ENCODE peak calls at places on chromosomes 6 and 20, in six cellular contexts. O is GM12891, H is GM12878, M is HCT116, A is transverse colon, T is spleen. L is an unnamed sample.

GRCh38 chr20:51022803-51023616 is at the start of gene KCNG1:
- DNase-seq in O (peak; percentile 78), H (no peak), M (peak; percentile 49), A (peak; percentile 81), T (peak; percentile 85), L (no peak)

GRCh38 chr6:121760640-121761213 is 325.3 kb downstream of the GJA1 start:
- DNase-seq in O (no peak), H (no peak), M (no peak), A (no peak), T (no peak), L (no peak)

GRCh38 chr20:49104365-49104648 is 58.2 kb downstream of the CSE1L start:
- DNase-seq in O (no peak), H (no peak), M (no peak), A (no peak), T (no peak), L (no peak)

GRCh38 chr20:62782893-62783278 is 13.4 kb upstream of the MRGBP start:
- DNase-seq in O (no peak), H (no peak), M (no peak), A (no peak), T (no peak), L (no peak)

GRCh38 chr6:19934996-19935591 is 97.9 kb downstream of the ID4 start:
- DNase-seq in O (no peak), H (no peak), M (no peak), A (no peak), T (no peak), L (no peak)

GRCh38 chr20:9677224-9677623 is 161.7 kb downstream of the PAK5 start:
- DNase-seq in O (no peak), H (no peak), M (no peak), A (no peak), T (no peak), L (no peak)

GRCh38 chr6:69901361-69901760 is 35.0 kb downstream of the COL19A1 start:
- DNase-seq in O (no peak), H (no peak), M (no peak), A (no peak), T (no peak), L (no peak)

GRCh38 chr6:146950351-146950835 is 253.8 kb upstream of the STXBP5 start:
- DNase-seq in O (no peak), H (no peak), M (no peak), A (peak; percentile 7), T (no peak), L (no peak)

GRCh38 chr20:10651227-10651990 is 22.4 kb downstream of the JAG1 start:
- DNase-seq in O (no peak), H (no peak), M (no peak), A (no peak), T (no peak), L (no peak)

GRCh38 chr20:1214838-1215261 is 11.0 kb upstream of the RAD21L1 start:
- DNase-seq in O (no peak), H (no peak), M (no peak), A (no peak), T (no peak), L (no peak)

GRCh38 chr6:46948699-46949098 is 27.0 kb upstream of the ADGRF5 start:
- DNase-seq in O (no peak), H (no peak), M (no peak), A (no peak), T (no peak), L (no peak)

GRCh38 chr6:71139249-71139648 is 149.4 kb upstream of the OGFRL1 start:
- DNase-seq in O (no peak), H (no peak), M (no peak), A (no peak), T (no peak), L (no peak)

GRCh38 chr20:25295386-25296093 is 47.7 kb downstream of the PYGB start:
- DNase-seq in O (no peak), H (no peak), M (no peak), A (peak; percentile 54), T (no peak), L (no peak)

GRCh38 chr6:138293996-138294395 is 75.7 kb upstream of the PBOV1 start:
- DNase-seq in O (no peak), H (no peak), M (no peak), A (no peak), T (no peak), L (no peak)

GRCh38 chr6:71675386-71675785 is 211.0 kb upstream of the RIMS1 start:
- DNase-seq in O (no peak), H (no peak), M (no peak), A (no peak), T (no peak), L (no peak)

GRCh38 chr6:7138921-7139358 is 31.2 kb downstream of the RREB1 start:
- DNase-seq in O (no peak), H (no peak), M (peak; percentile 37), A (peak; percentile 75), T (no peak), L (no peak)

GRCh38 chr6:7136859-7137334 is 29.1 kb downstream of the RREB1 start:
- DNase-seq in O (no peak), H (peak; percentile 81), M (no peak), A (peak; percentile 42), T (peak; percentile 76), L (no peak)

GRCh38 chr6:7138111-7138510 is 30.4 kb downstream of the RREB1 start:
- DNase-seq in O (no peak), H (no peak), M (no peak), A (no peak), T (no peak), L (no peak)

GRCh38 chr6:7135755-7136154 is 28.0 kb downstream of the RREB1 start:
- DNase-seq in O (no peak), H (no peak), M (no peak), A (no peak), T (no peak), L (no peak)

DNA sequence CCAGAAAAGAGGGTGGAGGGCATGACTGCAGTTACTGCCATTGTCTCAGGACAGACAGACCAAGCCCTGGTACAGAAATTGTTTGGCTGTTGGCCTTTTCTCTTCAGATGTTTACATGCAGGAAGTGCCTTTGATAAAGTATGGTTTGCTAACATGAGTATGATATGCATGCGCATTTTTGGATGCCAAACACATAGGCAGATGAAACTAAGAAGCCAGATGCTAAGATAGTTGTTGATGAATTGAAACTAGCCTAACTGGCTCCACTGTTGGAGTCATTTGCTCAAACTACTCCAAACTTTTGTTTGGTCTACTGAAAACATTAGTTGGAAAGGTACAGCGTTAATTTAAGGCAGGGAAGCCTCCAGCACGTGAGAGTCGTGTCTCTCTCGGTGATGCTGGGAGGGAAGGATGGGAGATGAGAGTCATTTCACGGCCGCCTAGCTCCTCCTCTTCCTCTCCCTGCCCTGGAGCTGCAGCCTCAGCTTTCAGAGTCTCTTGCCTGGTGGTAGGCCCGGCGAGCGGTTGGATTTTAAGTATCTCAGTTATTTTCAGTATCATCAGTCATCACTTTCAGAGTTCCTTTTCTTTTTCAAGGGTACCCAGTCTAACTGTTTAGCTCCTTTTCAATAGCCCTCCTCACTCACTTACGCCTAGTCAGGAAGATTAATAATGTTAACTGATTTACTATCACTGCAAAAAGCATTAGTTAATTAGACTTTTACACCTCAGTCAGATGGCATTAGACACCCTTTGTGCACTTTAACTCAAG is 29.8 kb downstream of the RREB1 start:
- DNase-seq in O (no peak), H (no peak), M (no peak), A (peak; percentile 61), T (peak; percentile 85), L (no peak)
- TF ChIP-seq POLR2A in O (peak; percentile 72), H (peak; percentile 50), M (no peak), A (peak; percentile 29), T (no peak), L (no peak)

GRCh38 chr20:64037498-64038213 is 1.7 kb downstream of the C20orf204 start:
- DNase-seq in O (no peak), H (no peak), M (no peak), A (no peak), T (no peak), L (no peak)

GRCh38 chr20:64037199-64037497 is 1.2 kb downstream of the C20orf204 start:
- DNase-seq in O (no peak), H (no peak), M (no peak), A (no peak), T (no peak), L (no peak)

GRCh38 chr20:64039293-64040160 is 3.5 kb downstream of the C20orf204 start:
- DNase-seq in O (no peak), H (no peak), M (no peak), A (no peak), T (no peak), L (no peak)

GRCh38 chr20:64038252-64038578 is 2.2 kb downstream of the C20orf204 start:
- DNase-seq in O (no peak), H (no peak), M (peak; percentile 13), A (no peak), T (no peak), L (no peak)

DNA sequence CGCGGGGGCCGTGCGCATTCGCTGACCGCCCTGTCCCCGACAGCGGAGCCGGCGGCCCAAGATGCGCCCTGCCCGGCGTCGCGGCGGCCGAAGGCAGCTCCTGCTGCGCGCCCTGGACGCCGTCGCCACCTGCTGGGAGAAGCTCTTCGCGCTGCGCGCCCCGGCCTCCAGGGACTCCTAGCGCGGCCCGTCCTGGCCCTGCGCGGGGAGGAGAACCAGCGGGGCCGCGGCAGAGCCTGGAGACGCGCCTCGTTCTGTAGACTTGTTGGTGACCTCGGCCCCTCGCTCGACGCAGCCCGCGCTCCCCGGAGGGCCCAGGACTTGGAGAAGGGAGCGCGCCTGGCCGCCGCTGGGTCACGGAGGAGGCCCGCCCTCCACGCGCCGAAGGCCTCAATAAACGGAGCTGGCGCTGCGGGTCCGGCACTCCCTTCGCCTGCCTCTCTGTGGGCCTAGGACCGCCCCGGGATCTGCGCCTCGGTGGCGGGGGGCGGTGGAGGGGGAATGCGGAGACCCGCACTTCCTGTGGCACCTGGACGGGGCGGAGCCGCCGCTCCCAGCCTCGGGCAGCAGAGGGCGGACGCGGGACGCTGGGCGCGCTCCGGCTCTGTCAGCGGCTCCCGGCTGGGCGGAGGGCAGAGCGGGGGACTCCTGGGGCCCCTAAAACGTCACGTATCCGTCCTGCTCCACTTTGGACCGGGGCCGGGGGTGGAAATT is 2.8 kb downstream of the C20orf204 start:
- DNase-seq in O (peak; percentile 88), H (no peak), M (peak; percentile 48), A (peak; percentile 78), T (peak; percentile 97), L (no peak)
- TF ChIP-seq POLR2AphosphoS5 in O (no peak), H (no peak), M (peak; percentile 35), A (no peak), T (peak; percentile 76), L (no peak)

DNA sequence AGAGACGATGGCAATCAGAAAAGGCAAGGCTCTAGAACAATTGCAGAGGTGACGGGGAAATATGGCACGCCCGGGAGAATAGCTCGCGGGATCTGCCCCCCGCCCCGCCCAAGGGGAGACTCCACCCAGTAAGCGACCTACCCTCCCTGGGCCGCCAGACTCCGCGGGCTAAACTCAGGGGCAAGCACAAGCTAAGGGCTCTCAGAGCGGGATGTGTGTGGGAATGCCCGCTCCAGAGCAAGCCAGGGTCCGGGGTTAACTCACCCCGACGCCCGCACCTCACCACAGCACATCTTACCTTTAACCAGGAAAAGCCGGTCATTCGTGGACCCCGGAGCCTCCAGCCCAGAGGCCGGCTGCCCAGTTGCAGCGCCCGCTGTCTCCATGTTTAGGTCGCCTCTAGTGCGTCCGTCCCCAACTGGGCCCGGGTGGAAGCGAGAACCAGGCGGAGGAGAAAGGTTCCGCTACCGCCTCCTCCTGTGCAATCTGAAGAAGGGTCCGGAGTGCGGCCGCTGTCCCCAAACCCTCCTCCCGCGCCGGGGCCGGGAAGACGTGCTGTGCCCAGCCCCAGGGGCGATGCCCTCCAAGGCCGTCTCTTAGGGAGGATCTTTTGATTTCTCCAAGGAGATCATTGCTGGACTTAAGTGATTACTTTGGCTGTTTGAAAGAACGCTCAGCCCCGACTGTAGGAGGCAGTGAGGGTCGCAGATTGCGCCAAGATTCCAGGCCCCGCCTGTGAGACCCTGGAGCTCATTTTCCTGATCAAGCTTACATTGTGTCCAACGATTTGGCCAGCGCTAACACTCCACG is at the start of gene TMEM242:
- DNase-seq in O (peak; percentile 75), H (peak; percentile 74), M (peak; percentile 92), A (peak; percentile 94), T (peak; percentile 96), L (no peak)
- TF ChIP-seq POLR2A in O (peak; percentile 93), H (peak; percentile 96), M (peak; percentile 90), A (peak; percentile 96), T (peak; percentile 50), L (no peak)

GRCh38 chr20:2657674-2658073 is 5.2 kb downstream of the NOP56 start:
- DNase-seq in O (no peak), H (no peak), M (no peak), A (no peak), T (no peak), L (no peak)
- TF ChIP-seq POLR2AphosphoS5 in O (no peak), H (no peak), M (no peak), A (no peak), T (no peak), L (no peak)